ENCODE peak calls at places on chromosomes 2 and 18, in nine cellular contexts. L is COR-L47; I is ELR; H is aorta; P is bronchial epithelial cell; X is ascending aorta; G is activated CD4-positive, alpha-beta T cell treated with anti-CD3 and anti-CD28 coated beads, Interleukin-2, amount 10 ng/mL, durations not matched to agents 7 days and 5 days; S is GM12865; B is H1. Q is an unnamed sample.

GRCh38 chr18:10495936-10496335 is 29.9 kb upstream of the NAPG start:
- DNase-seq in L (no peak), I (no peak), H (no peak), P (no peak), X (no peak), G (no peak), S (no peak), B (no peak), Q (no peak)

GRCh38 chr18:32674491-32674890 is 98.3 kb downstream of the KLHL14 start:
- DNase-seq in L (peak), I (no peak), H (no peak), P (peak), X (no peak), G (no peak), S (no peak), B (no peak), Q (no peak)

GRCh38 chr2:215950009-215950408 is 63.3 kb downstream of the MREG start:
- DNase-seq in L (peak), I (peak), H (no peak), P (peak), X (no peak), G (no peak), S (peak), B (no peak), Q (peak)

GRCh38 chr2:155442755-155443372 is 744.4 kb downstream of the KCNJ3 start:
- DNase-seq in L (no peak), I (no peak), H (no peak), P (peak), X (no peak), G (no peak), S (no peak), B (no peak), Q (no peak)

GRCh38 chr2:169891593-169892298 is 64.5 kb downstream of the UBR3 start:
- DNase-seq in L (no peak), I (peak), H (no peak), P (peak), X (no peak), G (no peak), S (no peak), B (no peak), Q (no peak)

GRCh38 chr2:109048159-109048558 is 59.1 kb upstream of the EDAR start:
- DNase-seq in L (no peak), I (no peak), H (no peak), P (no peak), X (no peak), G (no peak), S (no peak), B (no peak), Q (no peak)

GRCh38 chr2:152084076-152084475 is 14.8 kb downstream of the CACNB4 start:
- DNase-seq in L (no peak), I (no peak), H (no peak), P (no peak), X (no peak), G (no peak), S (no peak), B (no peak), Q (no peak)

GRCh38 chr2:177393381-177393780 is 808 bp downstream of the AGPS start:
- DNase-seq in L (no peak), I (peak), H (no peak), P (peak), X (no peak), G (peak), S (peak), B (no peak), Q (peak)

GRCh38 chr2:182444806-182445205 is 18.0 kb upstream of the PDE1A start:
- DNase-seq in L (no peak), I (no peak), H (no peak), P (no peak), X (no peak), G (no peak), S (no peak), B (no peak), Q (no peak)

Q was measured in immature natural killer cell.